ENCODE peak calls at places on chromosomes 6 and 20, in nine cellular contexts. O is astrocyte of the spinal cord, I is GM03348, M is mesothelial cell of epicardium, U is D341Med, R is NCI-H1694, K is GM20000, Z is GM13977, D is ureter. P is an unnamed sample.

GRCh38 chr6:120903836-120904235 is 430.4 kb downstream of the TBC1D32 start:
- DNase-seq in U (no peak), O (no peak), K (no peak), Z (no peak), I (no peak), M (no peak), R (no peak), D (no peak), P (no peak)

GRCh38 chr20:25497586-25498279 is 87.6 kb downstream of the NINL start:
- DNase-seq in M (no peak), O (no peak), Z (no peak), I (no peak), D (no peak), U (no peak), R (no peak), K (no peak), P (no peak)

GRCh38 chr6:158039571-158040050 is 57.9 kb downstream of the SYNJ2 start:
- DNase-seq in D (no peak), O (peak; percentile 97), K (no peak), M (no peak), U (no peak), Z (no peak), I (no peak), R (no peak), P (peak; percentile 48)

GRCh38 chr6:39930540-39930939 is 3.7 kb downstream of the MOCS1 start:
- DNase-seq in K (no peak), M (no peak), O (no peak), R (no peak), Z (no peak), I (no peak), U (no peak), D (no peak), P (no peak)

GRCh38 chr6:21158149-21158548 is 435.4 kb upstream of the SOX4 start:
- DNase-seq in O (no peak), U (no peak), D (no peak), I (no peak), R (no peak), M (no peak), K (no peak), Z (no peak), P (no peak)

GRCh38 chr20:17798601-17799000 is 98.8 kb downstream of the BANF2 start:
- DNase-seq in M (no peak), O (no peak), Z (no peak), I (no peak), D (no peak), K (no peak), U (no peak), R (no peak), P (no peak)

GRCh38 chr6:13012977-13013680 is 296.6 kb downstream of the PHACTR1 start:
- DNase-seq in M (peak; percentile 42), R (no peak), U (peak; percentile 29), I (peak; percentile 27), D (no peak), Z (peak; percentile 32), K (peak; percentile 22), O (no peak), P (no peak)

GRCh38 chr20:47749367-47749766 is 35.9 kb downstream of the SULF2 start:
- DNase-seq in D (no peak), R (no peak), M (no peak), U (no peak), O (no peak), Z (no peak), K (no peak), I (peak; percentile 22), P (no peak)